ENCODE peak calls at places on chromosomes 5 and 9, in four cellular contexts. Z is right lobe of liver, G is stomach, W is NB4. T is an unnamed sample.

GRCh38 chr9:20041717-20042116 is 252.9 kb upstream of the SLC24A2 start:
- DNase-seq in Z (no peak), G (no peak), W (no peak), T (no peak)

GRCh38 chr9:20363233-20363632 is 259.1 kb downstream of the MLLT3 start:
- DNase-seq in Z (no peak), G (no peak), W (no peak), T (no peak)

GRCh38 chr5:40477856-40478546 is 201.7 kb upstream of the PTGER4 start:
- DNase-seq in Z (no peak), G (no peak), W (no peak), T (no peak)

GRCh38 chr5:126009566-126009965 is 413.6 kb upstream of the GRAMD2B start:
- DNase-seq in Z (no peak), G (peak), W (no peak), T (no peak)

GRCh38 chr5:112921833-112922817 is at the start of gene REEP5:
- DNase-seq in Z (peak), G (peak), W (peak), T (peak)

GRCh38 chr5:171789353-171789752 is 3.7 kb downstream of the SMIM23 start:
- DNase-seq in Z (no peak), G (no peak), W (no peak), T (no peak)

GRCh38 chr5:87053134-87053533 is 214.5 kb upstream of the RASA1 start:
- DNase-seq in Z (no peak), G (no peak), W (no peak), T (no peak)

GRCh38 chr5:137078171-137078665 is 420.9 kb downstream of the SPOCK1 start:
- DNase-seq in Z (no peak), G (no peak), W (no peak), T (no peak)

GRCh38 chr5:84255318-84255717 is 129.4 kb downstream of the EDIL3 start:
- DNase-seq in Z (no peak), G (no peak), W (peak), T (no peak)

GRCh38 chr9:108049026-108049591 is 559.5 kb upstream of the KLF4 start:
- DNase-seq in Z (no peak), G (no peak), W (no peak), T (no peak)

GRCh38 chr9:72592501-72593403 is 71.3 kb downstream of the TMC1 start:
- DNase-seq in Z (no peak), G (no peak), W (peak), T (peak)

GRCh38 chr5:55104036-55104767 is 1.8 kb downstream of the GZMA start:
- DNase-seq in Z (no peak), G (no peak), W (no peak), T (no peak)

DNA sequence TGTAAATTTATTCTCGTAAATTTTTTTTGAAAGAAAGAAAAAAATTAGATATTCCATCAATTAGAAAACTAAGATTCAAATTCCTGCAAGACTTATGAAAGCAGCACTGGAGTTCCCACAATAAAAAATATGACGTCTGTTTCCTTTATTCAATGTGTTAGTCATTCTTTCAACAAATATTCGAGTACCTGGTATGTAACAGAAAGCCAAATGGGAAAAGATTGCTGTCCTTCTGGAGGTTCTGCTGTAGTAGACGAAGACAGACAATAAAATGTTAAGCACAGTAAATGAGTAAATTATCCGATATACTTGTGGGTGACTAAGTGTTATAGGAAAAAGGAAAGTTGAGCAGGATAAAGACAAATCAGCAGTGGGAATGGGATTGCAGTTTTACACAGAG is 92.2 kb downstream of the ADAMTSL1 start:
- DNase-seq in Z (no peak), G (no peak), W (no peak), T (no peak)
- H3K4me3 ChIP-seq in Z (no peak), G (no peak), W (no peak), T (no peak)

DNA sequence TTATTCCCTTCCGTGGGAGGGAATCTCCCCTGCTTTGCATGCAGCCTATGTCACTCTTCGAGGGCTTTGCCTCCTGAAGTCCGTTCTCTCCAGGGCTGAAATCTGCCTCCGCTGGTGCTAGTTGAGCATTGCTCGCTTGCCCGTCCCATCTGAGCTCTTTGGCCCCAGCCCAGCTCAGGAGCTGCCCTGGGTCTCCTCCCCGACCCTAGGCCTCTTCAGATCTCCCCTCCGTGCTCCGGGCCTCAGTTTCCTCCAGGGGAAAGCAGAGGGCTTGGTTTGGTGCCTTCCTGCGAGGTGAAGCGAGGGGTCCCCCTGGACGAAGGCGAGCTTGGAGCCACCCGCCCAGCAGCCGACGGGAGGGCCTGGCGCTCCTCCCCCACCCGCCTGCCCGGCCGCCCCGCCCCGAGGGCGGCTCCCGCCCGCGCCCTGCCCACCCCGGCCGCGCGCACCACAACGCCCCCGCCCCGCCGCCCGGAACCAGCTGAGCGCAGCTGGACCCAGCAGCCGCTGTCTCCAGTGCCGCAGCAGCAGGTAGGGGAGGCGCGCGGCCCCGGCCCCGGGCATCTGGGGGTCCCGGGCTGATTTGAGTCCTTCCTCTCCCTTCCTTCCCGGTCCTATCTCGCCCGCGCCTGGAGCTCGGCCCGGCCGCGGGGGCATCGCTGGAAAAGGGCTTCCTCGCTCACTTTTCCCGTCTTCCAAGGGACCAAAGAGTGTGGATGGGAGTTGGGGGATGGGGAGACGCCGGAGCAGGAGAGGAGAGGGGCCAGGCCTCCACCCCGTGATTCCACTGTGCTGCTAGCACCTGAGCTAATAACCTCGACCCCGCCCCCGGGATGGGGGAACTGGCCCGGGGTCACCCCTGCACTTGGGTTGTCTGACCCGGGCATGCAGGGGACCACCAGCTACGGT is at the start of gene GSN:
- DNase-seq in Z (peak), G (peak), W (peak), T (peak)
- TF ChIP-seq POLR2A in Z (peak), G (peak), W (peak), T (peak)

DNA sequence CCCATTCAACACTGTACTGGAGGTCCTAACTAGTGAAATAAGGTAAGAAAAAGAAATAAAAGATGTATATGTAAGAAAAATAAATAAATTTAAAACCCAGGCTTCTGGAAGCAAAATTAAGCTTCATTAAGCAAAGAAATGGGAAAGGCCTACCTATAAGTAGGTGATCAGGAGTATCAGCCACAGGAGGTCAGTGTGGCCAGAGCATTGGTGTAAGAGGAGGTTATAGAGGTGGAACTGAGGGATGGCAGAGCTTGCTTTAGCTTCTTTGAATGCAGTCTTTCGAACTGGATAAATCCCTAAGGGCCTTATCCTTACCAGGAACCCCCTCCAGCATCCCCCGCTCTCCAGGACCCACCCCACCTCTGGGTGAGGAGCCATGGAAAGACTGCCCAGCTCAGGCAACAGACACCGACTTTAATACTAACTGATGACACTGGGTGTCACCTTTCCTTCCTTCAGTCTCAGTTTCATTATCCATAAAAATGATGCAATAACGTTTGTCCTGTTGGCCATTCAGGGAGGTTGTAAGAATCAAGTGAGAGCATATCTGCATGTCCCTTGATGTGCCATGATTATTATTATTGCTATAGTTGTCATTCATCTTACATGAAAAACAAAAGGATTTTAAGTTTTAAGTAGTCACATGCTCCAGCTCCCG is 50.9 kb upstream of the CTNNA1 start:
- DNase-seq in Z (no peak), G (no peak), W (no peak), T (no peak)
- TF ChIP-seq CTCF in Z (no peak), G (no peak), W (no peak), T (no peak)

GRCh38 chr9:105259731-105260612 is 15.5 kb downstream of the SLC44A1 start:
- DNase-seq in Z (no peak), G (no peak), W (no peak), T (no peak)
- H3K4me3 ChIP-seq in Z (no peak), G (no peak), W (no peak), T (no peak)

DNA sequence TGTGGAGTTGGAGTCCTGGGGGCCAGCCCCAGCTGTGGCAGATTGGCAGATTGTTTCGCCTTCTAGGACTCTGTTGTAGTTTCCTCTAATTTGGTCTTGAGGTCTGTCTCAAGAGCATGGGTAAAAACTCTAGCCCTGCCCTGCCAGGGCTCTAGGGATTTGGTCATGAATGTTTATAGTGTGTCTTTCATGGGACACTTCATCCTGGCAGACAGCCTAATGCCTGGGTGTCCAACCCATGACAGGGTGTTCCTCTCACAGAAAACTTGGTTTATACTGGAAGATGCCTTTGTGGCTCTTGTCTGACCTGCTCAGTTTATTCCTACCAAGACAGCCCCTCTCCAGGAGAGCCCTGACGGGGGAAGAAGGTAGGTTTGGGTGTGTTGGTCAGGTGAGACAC is 45.5 kb downstream of the GALNT12 start:
- DNase-seq in Z (no peak), G (no peak), W (no peak), T (no peak)
- TF ChIP-seq POLR2A in Z (no peak), G (no peak), W (no peak), T (no peak)

GRCh38 chr5:92518318-92518913 is 1062.6 kb downstream of the NR2F1-AS1 start:
- DNase-seq in Z (no peak), G (no peak), W (peak), T (peak)
- TF ChIP-seq CTCF in Z (peak), G (peak), W (peak), T (peak)

GRCh38 chr5:63963080-63963735 is 963 bp upstream of the HTR1A start:
- DNase-seq in Z (no peak), G (no peak), W (peak), T (peak)
- H3K4me3 ChIP-seq in Z (no peak), G (no peak), W (no peak), T (no peak)

T was measured in body of pancreas.